ENCODE peak calls at places on chromosomes 3 and 15, in four cellular contexts. K is heart left ventricle, M is uterus, B is GM12878. E is an unnamed sample. For H3K36me3 and H3K27me3, the result is how much of the 10 kb centered on the place peaks cover.

GRCh38 chr3:107880702-107881101 is 210.1 kb downstream of the CD47 start:
- DNase-seq in K (no peak), M (no peak), B (no peak), E (no peak)

GRCh38 chr3:123521179-123521969 is 63.5 kb downstream of the HACD2 start:
- DNase-seq in K (no peak), M (no peak), B (no peak), E (no peak)

GRCh38 chr15:74863239-74864056 is 9.7 kb downstream of the SCAMP2 start:
- DNase-seq in K (no peak), M (no peak), B (no peak), E (no peak)

GRCh38 chr3:32195995-32196540 is 42.4 kb upstream of the CMTM8 start:
- DNase-seq in K (no peak), M (no peak), B (no peak), E (no peak)

GRCh38 chr15:65400760-65401606 is 21.8 kb downstream of the IGDCC4 start:
- DNase-seq in K (no peak), M (peak), B (no peak), E (peak)

GRCh38 chr15:79593119-79593869 is 161.2 kb downstream of the MINAR1 start:
- DNase-seq in K (no peak), M (no peak), B (no peak), E (no peak)

GRCh38 chr15:38860682-38861081 is 296.1 kb upstream of the RASGRP1 start:
- DNase-seq in K (no peak), M (no peak), B (no peak), E (no peak)

GRCh38 chr15:38624248-38625214 is 59.9 kb upstream of the RASGRP1 start:
- DNase-seq in K (no peak), M (no peak), B (no peak), E (no peak)

GRCh38 chr3:105953831-105954230 is 85.0 kb upstream of the CBLB start:
- DNase-seq in K (no peak), M (no peak), B (no peak), E (no peak)

GRCh38 chr3:112775011-112775742 is 71.5 kb downstream of the CD200R1L start:
- DNase-seq in K (no peak), M (peak), B (no peak), E (no peak)

GRCh38 chr3:190017575-190018288 is 103.0 kb downstream of the P3H2 start:
- DNase-seq in K (no peak), M (peak), B (no peak), E (peak)

GRCh38 chr15:77311618-77312398 is 108.1 kb downstream of the PEAK1 start:
- DNase-seq in K (no peak), M (no peak), B (no peak), E (no peak)

GRCh38 chr3:155492841-155493240 is 199.4 kb upstream of the STRIT1 start:
- DNase-seq in K (no peak), M (no peak), B (no peak), E (no peak)

DNA sequence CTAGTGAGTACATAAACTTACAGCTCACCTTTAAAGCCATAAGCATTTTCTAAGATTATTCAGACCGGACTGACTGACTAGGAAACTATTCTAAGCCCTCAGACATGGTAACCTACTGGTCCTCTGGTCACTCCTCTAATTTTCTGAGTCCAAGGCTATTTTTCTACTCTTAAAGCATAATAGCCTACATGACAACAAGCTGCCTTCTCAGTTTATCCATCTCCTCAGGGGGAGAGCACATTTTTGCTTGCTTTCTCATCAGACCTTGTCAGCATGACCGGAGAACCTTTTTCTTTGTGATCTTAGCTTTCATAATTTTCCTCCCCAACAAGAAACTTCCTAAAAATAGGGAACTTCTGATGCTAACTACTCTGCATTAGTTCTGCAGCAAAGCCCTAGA is 38.4 kb downstream of the UBP1 start:
- DNase-seq in K (no peak), M (no peak), B (no peak), E (no peak)
- H3K36me3 ChIP-seq in K (half or more), M (under half), B (under half), E (half or more)

GRCh38 chr3:187139895-187140253 is 578 bp upstream of the RPL39L start:
- DNase-seq in K (no peak), M (no peak), B (no peak), E (no peak)

GRCh38 chr3:187136347-187136746 is 2.9 kb downstream of the RPL39L start:
- DNase-seq in K (no peak), M (no peak), B (no peak), E (no peak)

GRCh38 chr3:187136936-187137335 is 2.4 kb downstream of the RPL39L start:
- DNase-seq in K (no peak), M (no peak), B (no peak), E (no peak)

DNA sequence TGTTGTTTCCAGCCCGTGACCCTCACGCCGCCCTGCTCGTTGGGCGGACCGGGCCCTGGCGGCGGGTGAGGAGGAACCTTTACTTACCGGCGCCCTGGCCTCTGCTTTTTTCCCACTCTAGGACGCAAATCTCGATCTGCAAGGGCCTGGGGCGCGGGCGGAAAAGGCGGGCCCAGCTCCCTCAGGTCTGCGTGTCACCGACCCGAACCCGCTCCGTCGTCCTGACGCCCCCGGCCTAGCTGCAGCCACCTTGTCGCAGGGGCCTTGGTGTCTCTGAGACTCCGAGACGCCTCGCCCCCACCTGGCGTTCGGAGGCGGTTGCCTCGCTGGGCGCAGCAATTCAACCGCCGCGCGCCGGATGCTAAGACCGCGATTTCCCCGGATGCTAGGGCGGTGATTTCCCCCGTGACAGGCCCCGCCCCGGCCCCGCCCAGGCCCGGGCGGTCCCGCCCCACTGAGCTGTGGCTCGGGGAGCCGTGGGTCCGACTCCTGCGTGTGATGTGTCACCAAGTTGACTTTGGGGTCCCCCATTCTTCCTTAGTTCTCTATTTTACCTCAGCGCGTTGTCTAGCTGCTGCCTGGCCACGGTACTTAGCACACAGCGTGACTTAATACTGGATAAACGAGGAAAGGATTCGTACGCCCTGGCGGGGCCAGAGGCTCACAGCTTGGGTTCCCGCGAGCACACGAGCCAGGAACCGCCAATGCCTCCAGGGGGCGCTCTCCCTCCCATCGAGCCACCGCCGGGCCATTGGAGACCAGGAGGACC is at the start of gene RPL39L:
- DNase-seq in K (peak), M (peak), B (peak), E (peak)
- TF ChIP-seq POLR2A in K (peak), M (peak), B (peak), E (no peak)

GRCh38 chr3:11021611-11022011 is 29.1 kb downstream of the SLC6A1 start:
- DNase-seq in K (no peak), M (no peak), B (no peak), E (no peak)
- H3K27me3 ChIP-seq in K (under half), M (under half), B (under half), E (half or more)

DNA sequence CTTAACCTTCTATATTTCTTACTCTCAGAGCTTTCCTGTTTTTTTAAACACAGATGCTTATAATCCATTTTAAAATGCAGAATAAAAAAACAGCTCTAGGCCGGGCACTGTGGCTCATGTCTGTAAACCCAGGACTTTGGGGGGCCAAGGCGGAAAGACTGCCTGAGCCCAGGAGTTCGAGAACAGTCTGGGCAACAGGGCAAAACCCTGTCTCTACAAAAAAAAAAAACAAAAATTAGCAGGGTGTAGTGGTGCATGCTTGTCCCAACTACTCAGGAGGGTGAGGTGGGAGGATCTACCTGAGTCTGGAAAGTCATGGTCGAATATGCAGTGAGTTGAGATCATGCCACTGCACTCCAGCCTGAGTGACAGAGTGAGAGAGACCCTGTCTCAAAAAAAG is 15.5 kb downstream of the SMARCC1 start:
- DNase-seq in K (no peak), M (no peak), B (no peak), E (peak)
- H3K36me3 ChIP-seq in K (under half), M (under half), B (under half), E (under half)

DNA sequence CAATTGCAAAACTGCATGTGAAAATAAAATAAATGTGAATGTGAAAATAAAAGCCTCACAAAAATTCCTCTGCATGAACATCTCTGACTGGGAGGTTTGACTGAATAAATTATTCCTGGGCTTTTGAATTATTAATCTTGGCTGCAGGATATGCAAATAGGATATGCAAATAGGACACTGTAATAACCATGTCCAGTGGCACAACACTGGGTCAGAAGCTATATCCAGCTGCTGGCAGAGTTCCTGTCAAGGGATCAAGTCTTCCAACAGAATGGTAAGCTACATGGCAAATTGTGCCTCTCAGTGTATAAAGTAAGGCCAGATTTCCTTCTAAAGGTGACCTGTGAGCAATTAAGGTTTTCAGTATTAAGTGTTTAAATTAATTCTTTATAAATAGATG is at the start of gene SUCNR1:
- DNase-seq in K (no peak), M (no peak), B (no peak), E (no peak)
- TF ChIP-seq POLR2A in K (no peak), M (no peak), B (no peak), E (no peak)

DNA sequence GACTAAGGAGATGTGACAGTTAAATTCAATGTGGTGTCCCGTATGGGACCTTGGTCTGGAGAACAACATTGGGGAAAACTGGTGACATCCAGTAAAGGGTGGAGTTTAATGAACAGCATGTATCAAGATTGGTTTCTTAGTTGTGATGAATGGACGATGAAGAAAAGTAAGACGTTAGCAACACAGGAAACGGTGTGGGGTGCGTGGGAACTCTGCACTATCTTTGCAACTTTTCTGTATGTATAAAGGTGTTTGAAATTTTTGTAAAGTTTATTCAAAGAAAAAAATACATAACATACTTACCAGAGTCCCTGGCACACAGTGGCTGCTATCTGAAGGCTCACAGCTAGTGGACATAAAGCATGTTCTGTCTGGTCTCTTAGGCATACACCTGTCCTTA is 6.1 kb upstream of the CCDC174 start:
- DNase-seq in K (no peak), M (no peak), B (no peak), E (no peak)
- H3K27me3 ChIP-seq in K (under half), M (under half), B (under half), E (under half)

GRCh38 chr15:43488790-43489585 is 4.0 kb downstream of the TP53BP1 start:
- DNase-seq in K (no peak), M (no peak), B (no peak), E (no peak)
- H3K36me3 ChIP-seq in K (under half), M (under half), B (under half), E (under half)

DNA sequence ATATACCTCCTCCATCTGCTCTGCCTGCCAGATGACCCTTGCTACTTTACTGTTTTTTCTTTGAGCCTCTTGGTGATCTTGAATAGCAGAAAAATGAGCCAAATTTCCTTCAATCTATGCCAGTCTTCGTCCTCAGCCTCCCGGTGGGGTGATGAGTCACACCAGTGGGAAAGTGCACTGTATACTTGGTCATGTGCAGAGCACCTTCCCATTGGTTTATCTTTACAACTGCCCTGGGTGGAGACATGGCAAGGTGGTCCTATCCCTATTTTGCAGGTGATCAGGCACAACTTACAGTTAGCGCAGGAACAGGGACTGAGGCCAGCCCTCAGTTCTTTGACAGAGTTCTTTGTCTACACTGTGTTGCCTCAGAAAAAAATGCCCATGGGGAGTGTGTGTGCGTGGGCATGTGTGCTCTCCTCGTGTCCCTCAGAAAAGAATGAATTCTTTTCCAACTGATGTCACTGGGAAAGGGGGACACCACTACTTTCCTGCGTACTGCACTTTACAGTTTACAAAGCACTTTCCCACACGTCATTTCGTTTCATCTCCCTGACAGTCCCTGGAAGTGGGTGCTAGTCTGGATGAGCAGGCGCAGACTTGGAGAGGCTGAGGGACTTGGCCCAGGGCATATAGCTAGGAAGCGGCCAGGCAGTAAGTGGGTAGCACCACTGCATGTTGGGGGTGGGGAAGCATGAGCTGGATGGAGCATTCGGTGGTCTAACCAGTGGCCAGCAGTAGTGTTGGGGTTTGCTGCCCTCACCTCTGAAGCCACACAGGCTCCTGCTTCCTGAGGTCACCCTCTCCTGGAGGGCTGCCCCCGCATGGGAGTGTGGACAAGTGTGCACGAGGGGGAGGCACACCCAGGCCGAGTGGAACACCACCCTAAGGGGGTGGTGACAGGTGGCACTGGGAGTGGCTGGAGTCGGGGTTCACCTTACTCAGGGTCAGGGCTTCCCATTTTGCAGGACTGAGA is 24.1 kb downstream of the SMAD3 start:
- DNase-seq in K (no peak), M (no peak), B (no peak), E (no peak)
- TF ChIP-seq POLR2A in K (no peak), M (no peak), B (peak), E (no peak)

E was measured in stomach.